ENCODE peak calls at places on chromosomes 1 and 21, in four cellular contexts. E is neural progenitor cell, U is endothelial cell, S is astrocyte of the spinal cord. I is an unnamed sample.

GRCh38 chr1:222373831-222374603 is 173.9 kb downstream of the HHIPL2 start:
- DNase-seq in S (no peak), U (no peak), E (no peak), I (no peak)

GRCh38 chr21:45409466-45410150 is 4.6 kb downstream of the COL18A1 start:
- DNase-seq in E (no peak), S (no peak), U (no peak), I (no peak)

GRCh38 chr1:7692038-7692437 is 79.1 kb upstream of the VAMP3 start:
- DNase-seq in U (no peak), E (no peak), S (no peak), I (no peak)

GRCh38 chr1:5980314-5981008 is 11.8 kb downstream of the NPHP4 start:
- DNase-seq in U (peak), E (peak), S (peak), I (peak)

GRCh38 chr21:17185685-17186084 is 327.2 kb upstream of the CXADR start:
- DNase-seq in E (no peak), S (no peak), U (no peak), I (no peak)

GRCh38 chr1:177315270-177315669 is 144.5 kb downstream of the BRINP2 start:
- DNase-seq in E (no peak), S (no peak), U (no peak), I (no peak)

GRCh38 chr1:67114162-67114561 is 20.6 kb downstream of the C1orf141 start:
- DNase-seq in U (no peak), S (no peak), E (no peak), I (no peak)

GRCh38 chr1:114227059-114227458 is 73.4 kb upstream of the SYT6 start:
- DNase-seq in S (no peak), E (no peak), U (no peak), I (no peak)

GRCh38 chr1:85244271-85245053 is 15.0 kb downstream of the C1orf52 start:
- DNase-seq in E (no peak), U (no peak), S (no peak), I (no peak)

GRCh38 chr1:1966086-1966740 is 37.4 kb downstream of the CFAP74 start:
- DNase-seq in U (no peak), S (no peak), E (no peak), I (no peak)

GRCh38 chr1:66439028-66439427 is 94.9 kb upstream of the SGIP1 start:
- DNase-seq in S (peak), E (no peak), U (no peak), I (no peak)

DNA sequence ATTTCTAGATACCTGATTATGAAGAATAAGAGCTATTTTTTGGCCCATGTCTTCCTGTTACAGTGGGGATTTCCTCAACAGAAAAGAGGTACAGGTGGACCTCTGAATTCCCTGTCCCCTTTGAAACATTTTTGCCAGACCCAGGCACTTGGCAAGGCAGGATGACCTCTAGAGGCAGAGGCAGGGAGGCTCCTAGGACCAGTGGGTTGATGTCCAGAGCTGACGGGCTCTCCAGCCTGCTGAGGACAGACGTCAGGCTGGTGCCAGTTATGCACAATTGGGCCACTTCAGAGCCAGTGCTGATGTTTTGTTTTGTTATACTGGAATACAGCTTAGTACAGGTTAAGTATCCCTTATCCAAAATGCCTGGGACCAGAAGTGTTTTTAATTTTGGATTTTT is 18.5 kb upstream of the A3GALT2 start:
- DNase-seq in E (peak), S (no peak), U (no peak), I (no peak)
- TF ChIP-seq CTCF in E (peak), S (peak), U (no peak), I (no peak)

DNA sequence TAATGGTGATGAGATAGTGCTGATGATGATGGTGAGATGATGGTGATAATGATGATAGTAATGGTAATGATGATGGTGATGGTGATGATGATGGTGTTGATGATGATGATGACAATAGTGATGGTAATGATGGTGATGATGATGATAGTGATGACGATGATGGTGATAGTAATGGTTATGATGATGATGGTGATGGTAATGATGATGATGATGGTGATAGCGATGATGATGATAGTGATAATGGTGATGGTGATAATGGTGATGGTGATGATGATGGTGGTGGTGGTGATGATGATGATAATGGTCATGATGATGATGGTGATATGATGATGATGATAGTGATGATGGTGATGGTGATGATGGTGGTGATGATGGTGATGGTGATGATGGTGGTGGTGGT is 384.6 kb downstream of the MATN1 start:
- DNase-seq in S (no peak), E (no peak), U (no peak), I (no peak)
- TF ChIP-seq CTCF in S (no peak), E (no peak), U (no peak), I (no peak)

GRCh38 chr21:42044871-42045495 is 26.1 kb upstream of the UMODL1 start:
- DNase-seq in E (no peak), U (no peak), S (no peak), I (no peak)

GRCh38 chr21:42049578-42050430 is 21.3 kb upstream of the UMODL1 start:
- DNase-seq in S (no peak), E (no peak), U (no peak), I (no peak)

GRCh38 chr21:42051788-42052187 is 19.3 kb upstream of the UMODL1 start:
- DNase-seq in S (no peak), U (no peak), E (no peak), I (no peak)

GRCh38 chr21:42048870-42049577 is 22.1 kb upstream of the UMODL1 start:
- DNase-seq in U (no peak), E (no peak), S (no peak), I (no peak)

DNA sequence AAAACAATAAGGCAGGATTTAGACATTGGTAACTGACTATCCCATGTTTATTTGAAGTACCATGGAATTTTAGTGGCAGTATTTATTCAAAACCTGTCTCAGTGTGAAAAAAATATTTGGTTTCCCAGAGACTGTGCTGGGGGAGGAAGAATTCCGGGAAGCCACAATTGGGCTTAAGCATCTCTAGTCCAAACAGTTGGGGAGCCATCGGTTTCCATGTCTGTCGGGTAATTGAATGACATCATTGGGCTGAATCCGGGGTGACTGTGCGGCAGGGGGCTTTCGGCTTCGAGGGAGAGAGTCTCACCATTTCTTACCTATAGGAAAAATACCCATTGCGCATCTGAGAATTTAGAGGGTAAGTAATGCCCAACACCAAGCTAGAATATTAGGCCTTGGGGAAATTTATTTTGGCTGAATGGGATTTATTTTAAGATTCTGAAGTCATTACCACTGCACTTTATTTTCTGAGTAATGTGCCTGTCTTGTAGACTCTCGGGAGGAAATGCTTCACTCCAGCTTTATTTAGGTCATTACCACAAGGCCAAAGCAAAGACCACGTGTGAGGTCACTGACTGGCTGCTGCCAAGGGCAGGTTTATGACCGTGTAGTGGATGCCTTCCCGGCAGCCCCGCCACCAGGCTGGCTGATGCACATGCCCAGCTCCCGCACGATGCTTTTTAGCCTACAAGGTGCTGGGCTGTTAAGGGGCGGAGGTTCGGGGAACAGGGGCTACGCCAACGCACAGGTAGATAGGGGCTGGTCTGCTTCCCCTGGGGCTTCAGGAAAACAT is 23.1 kb upstream of the UMODL1 start:
- DNase-seq in U (no peak), E (no peak), S (peak), I (no peak)
- TF ChIP-seq CTCF in U (no peak), E (no peak), S (peak), I (no peak)

GRCh38 chr1:102431253-102431652 is 434.5 kb upstream of the OLFM3 start:
- DNase-seq in E (no peak), S (no peak), U (no peak), I (no peak)

GRCh38 chr1:102435483-102435882 is 438.8 kb upstream of the OLFM3 start:
- DNase-seq in E (no peak), U (no peak), S (no peak), I (no peak)

DNA sequence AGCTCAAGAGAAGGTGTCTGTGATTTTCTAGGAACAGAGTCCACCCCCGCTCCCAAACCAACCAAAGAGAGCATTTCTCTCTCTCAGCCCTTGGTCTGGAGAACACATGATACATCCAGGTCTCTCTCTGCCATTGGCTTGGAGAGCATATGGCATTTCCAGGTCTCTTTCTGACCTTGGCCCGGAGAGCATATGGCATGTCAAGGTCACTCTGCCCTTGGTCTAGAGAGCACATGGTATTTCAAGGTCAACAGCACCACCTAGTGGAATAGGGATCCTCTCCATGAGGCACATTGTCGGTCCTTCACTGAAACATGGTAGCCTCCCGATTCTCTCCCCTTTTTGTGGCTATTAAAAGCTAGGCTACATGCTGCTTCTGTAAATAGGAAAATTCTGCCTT is 437.7 kb upstream of the OLFM3 start:
- DNase-seq in E (peak), U (peak), S (no peak), I (no peak)
- TF ChIP-seq CTCF in E (peak), U (peak), S (peak), I (peak)

GRCh38 chr1:31545927-31546540 is 30.3 kb upstream of the TINAGL1 start:
- DNase-seq in S (no peak), U (no peak), E (no peak), I (no peak)

GRCh38 chr1:31535561-31535960 is 40.8 kb upstream of the TINAGL1 start:
- DNase-seq in U (no peak), S (no peak), E (no peak), I (no peak)

GRCh38 chr1:31539329-31539728 is 37.0 kb upstream of the TINAGL1 start:
- DNase-seq in U (no peak), E (no peak), S (no peak), I (no peak)

DNA sequence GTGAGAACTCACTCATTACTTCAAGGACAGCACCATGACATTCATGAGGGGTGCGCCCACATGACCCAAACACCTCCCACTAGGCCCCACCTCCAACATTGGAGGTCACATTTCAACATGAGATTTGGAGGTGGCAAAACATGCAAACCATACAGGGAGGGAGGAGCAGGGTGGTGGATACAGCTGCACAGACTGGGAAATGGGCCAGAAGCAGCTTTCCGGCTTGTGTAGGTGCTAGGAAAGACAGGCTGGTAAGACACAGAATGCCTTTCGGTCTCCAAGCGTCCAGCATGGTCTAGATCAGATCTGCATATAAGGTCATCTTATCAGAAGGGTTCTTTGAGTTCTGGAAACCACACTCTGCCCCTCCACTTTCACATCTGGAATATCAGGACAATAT is 35.1 kb upstream of the TINAGL1 start:
- DNase-seq in E (no peak), S (no peak), U (no peak), I (no peak)
- TF ChIP-seq CTCF in E (no peak), S (no peak), U (no peak), I (no peak)

DNA sequence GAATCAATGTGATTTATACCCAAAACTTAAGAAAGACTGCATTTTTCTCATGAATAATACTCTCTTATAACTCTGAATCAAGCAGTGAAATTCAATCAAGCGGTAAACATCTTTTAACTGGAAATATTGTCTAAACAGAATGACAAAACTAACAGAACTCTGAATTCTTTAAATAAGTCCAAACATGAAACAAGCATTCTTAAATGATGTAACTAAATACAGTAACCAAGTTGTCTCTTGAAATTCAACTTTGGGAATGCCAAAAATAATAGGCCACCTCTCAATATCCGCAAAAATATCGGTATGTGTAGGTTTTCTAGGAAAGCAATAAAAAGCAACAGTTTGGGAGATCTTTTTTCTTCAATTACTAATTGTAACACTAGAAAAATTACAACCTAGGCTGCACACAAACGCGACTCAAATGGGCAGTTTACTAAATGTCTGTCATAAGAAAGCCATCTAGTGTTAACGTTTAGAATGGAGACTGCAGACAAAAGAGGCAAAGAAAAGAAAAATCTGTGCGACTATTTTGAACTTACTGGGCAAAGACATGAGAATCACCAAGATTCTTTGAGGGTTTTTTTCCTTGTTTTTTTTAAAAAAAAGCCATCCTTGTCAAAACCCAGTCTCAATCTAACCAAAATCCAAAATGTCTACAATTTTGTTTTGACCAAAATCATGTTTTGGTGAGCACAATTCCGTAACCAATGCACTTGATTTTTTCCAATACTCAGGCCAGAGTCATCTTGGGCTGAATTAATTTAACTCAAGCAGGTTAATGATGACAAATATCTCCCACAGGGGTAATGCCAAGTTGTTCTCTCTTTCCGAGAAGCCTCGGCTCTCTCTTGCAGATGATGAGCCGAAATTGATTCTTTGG is 1.4 kb downstream of the SIPA1L2 start:
- DNase-seq in E (peak), S (peak), U (no peak), I (no peak)
- TF ChIP-seq CTCF in E (peak), S (peak), U (no peak), I (no peak)

DNA sequence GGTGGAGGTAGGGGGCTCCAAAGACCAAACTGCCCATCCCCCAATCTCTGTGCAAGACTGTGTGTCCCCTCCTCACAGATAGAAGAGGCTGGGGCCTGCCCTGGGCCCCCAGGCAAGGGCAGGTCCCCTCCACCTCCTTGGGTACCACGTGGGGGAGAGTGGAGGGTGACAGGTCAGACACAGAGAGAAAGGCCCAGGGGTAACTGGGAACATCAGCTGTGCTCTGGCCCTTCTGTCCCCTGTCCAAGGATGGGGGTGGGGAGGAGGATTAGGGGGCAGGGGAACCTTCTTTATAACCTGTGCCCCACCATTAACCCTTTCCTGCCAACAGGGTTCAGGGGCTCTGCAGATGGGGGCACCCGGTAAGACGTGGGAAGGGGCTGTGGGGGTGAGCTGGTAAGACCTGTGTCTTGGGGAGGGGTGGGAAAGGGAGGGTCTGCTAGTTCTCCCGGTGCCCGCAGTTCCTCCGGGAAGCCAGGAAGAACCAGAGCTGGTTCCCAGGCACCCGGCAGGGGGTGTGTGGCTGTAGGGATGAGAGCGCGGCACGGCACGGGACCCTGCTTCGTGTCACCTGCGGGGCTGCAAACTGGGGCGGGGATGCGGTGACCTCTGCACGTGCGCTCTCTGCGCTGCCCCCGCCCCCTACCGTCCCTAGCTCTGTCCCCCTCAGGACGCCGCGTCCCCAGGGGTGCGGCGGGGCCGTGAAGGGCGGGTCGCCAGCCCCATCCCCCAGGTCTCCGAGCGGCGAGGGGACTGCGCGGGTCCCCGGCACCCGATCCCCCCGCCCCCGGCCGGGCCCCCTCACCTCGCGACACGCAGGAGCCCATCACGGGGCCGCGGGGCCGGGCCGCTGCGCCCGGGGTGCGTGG is 601 bp downstream of the FAM131C start:
- DNase-seq in S (no peak), E (peak), U (peak), I (peak)
- TF ChIP-seq CTCF in S (peak), E (no peak), U (no peak), I (no peak)

GRCh38 chr1:97051823-97052222 is 330.2 kb downstream of the PTBP2 start:
- DNase-seq in U (no peak), S (no peak), E (no peak), I (no peak)

GRCh38 chr1:97056386-97056785 is 334.8 kb downstream of the PTBP2 start:
- DNase-seq in U (no peak), S (no peak), E (no peak), I (no peak)

GRCh38 chr1:97047412-97047793 is 325.8 kb downstream of the PTBP2 start:
- DNase-seq in E (no peak), U (no peak), S (no peak), I (no peak)

GRCh38 chr1:97050501-97050900 is 328.9 kb downstream of the PTBP2 start:
- DNase-seq in E (peak), S (peak), U (peak), I (no peak)

DNA sequence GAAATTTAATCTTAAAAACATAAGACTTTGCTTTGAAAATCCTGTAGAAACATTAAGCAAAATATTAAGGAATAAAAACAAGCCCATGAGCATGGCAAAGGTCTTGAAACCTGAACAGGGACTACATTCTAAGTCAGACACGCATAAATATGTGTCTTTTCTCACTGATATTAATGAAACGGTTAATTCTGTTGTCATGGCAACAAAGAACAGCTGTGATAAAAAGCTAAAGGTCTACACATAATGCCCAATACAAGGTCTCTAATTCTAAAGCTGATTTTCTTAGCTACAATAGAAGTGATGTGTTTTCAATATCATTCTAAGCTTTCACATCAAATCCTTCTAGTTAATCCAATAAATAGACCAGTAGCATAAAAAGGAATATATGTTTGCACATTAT is 331.7 kb downstream of the PTBP2 start:
- DNase-seq in U (no peak), S (no peak), E (no peak), I (no peak)
- TF ChIP-seq CTCF in U (no peak), S (no peak), E (no peak), I (no peak)

GRCh38 chr21:43619856-43620255 is 39.4 kb downstream of the HSF2BP start:
- DNase-seq in U (no peak), S (no peak), E (peak), I (no peak)
- TF ChIP-seq CTCF in U (no peak), S (no peak), E (peak), I (no peak)